ENCODE peak calls at places on chromosomes 16 and 17, in six cellular contexts. K, G, I, L, Y and C are unnamed samples.

GRCh38 chr17:22102177-22102576 is 409.9 kb downstream of the KCNJ18 start:
- DNase-seq in I (no peak), G (no peak), L (no peak), Y (no peak), K (no peak), C (no peak)

GRCh38 chr16:19559242-19559910 is 3.9 kb downstream of the VPS35L start:
- DNase-seq in K (peak; percentile 67), L (peak; percentile 39), I (peak; percentile 59), G (peak; percentile 67), Y (peak; percentile 51), C (peak; percentile 91)

GRCh38 chr17:75996665-75997590 is 3.7 kb upstream of the CDK3 start:
- DNase-seq in L (peak; percentile 63), Y (peak; percentile 74), G (peak; percentile 32), K (no peak), I (no peak), C (peak; percentile 97)

GRCh38 chr16:67736858-67737257 is 17.7 kb upstream of the GFOD2 start:
- DNase-seq in I (no peak), Y (no peak), K (no peak), L (no peak), G (no peak), C (peak; percentile 51)

GRCh38 chr17:55451203-55451641 is 29.6 kb upstream of the MMD start:
- DNase-seq in Y (peak; percentile 76), G (no peak), L (peak; percentile 74), K (peak; percentile 81), I (no peak), C (no peak)

GRCh38 chr16:69712277-69712676 is 14.1 kb downstream of the NQO1 start:
- DNase-seq in L (no peak), I (no peak), Y (no peak), G (no peak), K (no peak), C (no peak)

GRCh38 chr17:6108987-6109386 is 38.8 kb downstream of the WSCD1 start:
- DNase-seq in I (no peak), K (no peak), G (no peak), L (no peak), Y (no peak), C (no peak)

GRCh38 chr17:57485566-57485865 is 229.2 kb downstream of the MSI2 start:
- DNase-seq in G (no peak), K (no peak), L (peak; percentile 61), I (no peak), Y (peak; percentile 67), C (no peak)

GRCh38 chr16:1094601-1095449 is 1.2 kb downstream of the C1QTNF8 start:
- DNase-seq in L (no peak), Y (no peak), G (no peak), K (no peak), I (no peak), C (no peak)

GRCh38 chr17:42291136-42291535 is 2.8 kb downstream of the STAT5A start:
- DNase-seq in L (no peak), G (no peak), K (no peak), Y (no peak), I (no peak), C (no peak)

GRCh38 chr17:4204676-4205075 is 59.1 kb downstream of the ANKFY1 start:
- DNase-seq in G (no peak), Y (peak; percentile 96), I (no peak), L (peak; percentile 96), K (no peak), C (peak; percentile 89)

GRCh38 chr16:79980650-79981521 is 380.3 kb upstream of the MAF start:
- DNase-seq in L (peak; percentile 4), Y (peak; percentile 11), G (no peak), I (peak; percentile 30), K (no peak), C (no peak)

GRCh38 chr16:20166531-20167235 is 93.0 kb upstream of the GPR139 start:
- DNase-seq in L (no peak), G (no peak), K (no peak), I (peak; percentile 31), Y (peak; percentile 7), C (no peak)

GRCh38 chr17:71247455-71248015 is 873.3 kb upstream of the SOX9 start:
- DNase-seq in I (no peak), G (no peak), K (no peak), L (no peak), Y (no peak), C (no peak)

GRCh38 chr17:78739331-78739853 is 42.7 kb downstream of the CYTH1 start:
- DNase-seq in K (no peak), I (no peak), L (no peak), Y (no peak), G (peak; percentile 84), C (no peak)

GRCh38 chr17:81420769-81421462 is 25.7 kb downstream of the BAHCC1 start:
- DNase-seq in G (no peak), L (no peak), I (no peak), Y (peak; percentile 62), K (no peak), C (peak; percentile 97)

GRCh38 chr16:57628008-57628781 is at the start of gene ADGRG1:
- DNase-seq in G (no peak), Y (peak; percentile 96), K (peak; percentile 93), I (peak; percentile 69), L (peak; percentile 94), C (peak; percentile 99)

DNA sequence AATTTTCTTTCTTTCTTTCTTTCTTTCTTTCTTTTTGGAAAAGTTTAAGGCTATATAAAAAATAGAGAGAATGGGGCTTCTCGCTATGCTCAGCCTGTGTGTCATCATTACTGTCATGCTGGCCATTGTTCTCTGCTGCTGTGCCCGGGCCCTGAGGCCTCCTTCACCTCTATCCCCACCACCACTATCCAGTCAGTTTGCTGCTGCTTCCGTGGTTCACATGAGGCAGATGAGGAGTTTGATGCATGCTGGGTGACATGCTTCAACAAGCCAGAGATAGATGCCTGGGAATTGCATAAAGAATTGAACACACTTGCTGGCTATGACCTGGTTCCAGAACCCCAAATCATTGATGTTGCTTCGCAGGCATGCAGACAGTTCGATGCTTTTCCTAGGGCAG is 36.3 kb downstream of the PITPNC1 start:
- DNase-seq in Y (no peak), G (no peak), I (no peak), K (no peak), L (no peak), C (no peak)
- H3K4me2 ChIP-seq in Y (no peak overlapping the region), G (no peak overlapping the region), I (no peak overlapping the region), K (no peak overlapping the region), L (no peak overlapping the region), C (no peak overlapping the region)

GRCh38 chr17:69474171-69474831 is 59.8 kb downstream of the MAP2K6 start:
- DNase-seq in Y (no peak), K (peak; percentile 54), G (no peak), I (peak; percentile 23), L (no peak), C (no peak)
- H3K4me2 ChIP-seq in Y (peak overlapping the region; percentile 51), K (peak overlapping the region; percentile 58), G (no peak overlapping the region), I (no peak overlapping the region), L (no peak overlapping the region), C (no peak overlapping the region)

DNA sequence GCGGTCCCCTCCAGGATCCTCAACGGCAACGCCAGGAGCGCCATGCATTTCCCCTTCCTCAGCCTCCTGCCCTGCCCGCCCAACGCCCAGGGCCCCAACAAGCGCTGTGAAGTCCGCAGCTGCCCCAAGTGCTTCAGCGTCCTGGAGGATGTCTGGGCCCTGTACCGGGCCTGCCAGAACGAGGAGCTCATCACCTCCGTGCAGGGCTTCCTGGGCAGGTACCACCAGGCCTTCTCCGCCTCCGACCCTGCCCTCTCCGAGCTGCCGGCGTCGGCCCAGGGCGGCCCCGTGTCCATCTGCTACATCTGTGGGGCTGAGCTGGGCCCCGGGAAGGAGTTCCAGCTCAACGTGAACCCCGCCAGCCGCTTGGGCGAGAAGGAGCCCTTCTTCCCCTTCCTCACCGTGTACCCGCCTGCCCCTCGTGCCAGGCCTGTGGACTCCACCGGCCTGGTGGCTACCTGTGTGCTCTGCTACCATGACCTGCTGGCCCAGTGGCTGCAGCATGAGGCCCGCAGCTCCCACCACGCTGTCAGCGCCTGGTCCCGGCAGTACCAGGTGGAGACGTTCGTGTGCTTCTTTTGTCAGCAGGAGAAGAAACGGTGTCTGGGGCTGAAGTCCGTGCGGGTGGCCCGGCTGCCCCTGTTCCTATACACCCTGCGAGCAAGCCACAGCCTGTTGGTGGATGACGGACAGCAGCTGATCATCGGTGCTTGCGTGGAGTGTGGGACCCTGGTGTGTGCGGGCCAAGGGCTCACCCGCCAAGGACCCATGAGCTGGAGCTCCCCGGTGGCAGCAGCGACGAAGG is 58.9 kb upstream of the CIBAR2 start:
- DNase-seq in G (no peak), K (no peak), I (no peak), L (no peak), Y (no peak), C (peak; percentile 85)
- H3K4me2 ChIP-seq in G (no peak overlapping the region), K (no peak overlapping the region), I (no peak overlapping the region), L (peak overlapping the region; percentile 90), Y (peak overlapping the region; percentile 92), C (peak overlapping the region; percentile 87)

DNA sequence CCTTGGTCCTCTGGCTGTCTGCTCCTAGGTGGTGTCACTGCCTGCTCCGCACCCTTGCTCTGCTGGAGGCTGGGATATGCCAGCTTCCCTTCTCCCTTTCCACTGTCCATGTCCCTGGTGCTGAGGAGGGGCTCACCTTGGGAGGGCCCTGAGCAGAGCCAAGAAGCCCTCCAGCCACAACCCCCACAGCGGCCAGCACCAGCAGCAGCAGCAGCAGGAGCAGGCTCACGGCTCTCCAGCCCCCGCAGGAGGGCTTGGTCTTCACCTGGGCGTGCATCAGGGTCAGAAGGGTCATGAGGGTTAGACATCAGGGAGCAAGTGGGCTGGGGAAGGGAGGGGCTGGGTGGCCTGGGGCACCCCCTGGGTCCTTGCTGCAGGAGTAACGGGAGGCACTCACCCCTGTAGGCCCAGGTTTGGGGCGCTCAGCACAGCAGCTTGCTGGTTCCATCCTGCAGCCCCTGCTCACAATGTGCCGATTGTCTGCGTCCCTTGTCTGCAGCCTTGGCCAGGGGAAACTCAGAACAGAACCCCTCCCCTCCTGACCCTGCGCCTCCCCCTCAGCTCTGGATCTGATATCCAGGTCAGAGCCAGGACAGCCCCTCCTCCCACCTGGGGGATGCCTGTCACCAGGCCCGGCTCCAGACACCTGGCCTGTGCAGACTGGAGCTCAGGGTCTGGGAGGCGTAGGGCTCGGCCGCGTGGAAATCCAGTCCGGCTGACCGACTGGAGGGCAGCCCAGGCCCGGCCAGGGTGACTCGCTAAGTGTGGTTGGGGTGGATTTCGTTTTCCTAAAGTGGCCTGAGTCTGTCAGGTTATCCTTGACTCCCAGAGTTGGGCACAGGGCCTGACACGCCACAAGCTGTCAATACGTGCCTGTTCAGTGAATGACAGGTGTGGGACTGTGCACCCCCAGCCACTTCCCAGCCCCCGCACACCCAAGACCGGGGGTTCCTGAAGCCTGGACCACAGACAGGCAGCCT is at the start of gene BRICD5:
- DNase-seq in K (no peak), L (no peak), G (no peak), I (no peak), Y (peak; percentile 20), C (peak; percentile 97)
- H3K4me2 ChIP-seq in K (no peak within 1 kb of the TSS), L (no peak within 1 kb of the TSS), G (peak within 1 kb of the TSS; percentile 78), I (peak within 1 kb of the TSS; percentile 11), Y (no peak within 1 kb of the TSS), C (no peak within 1 kb of the TSS)

GRCh38 chr17:50161023-50161910 is 4.5 kb upstream of the SGCA start:
- DNase-seq in K (peak; percentile 92), G (peak; percentile 93), Y (peak; percentile 82), I (peak; percentile 94), L (peak; percentile 65), C (peak; percentile 100)
- H3K4me2 ChIP-seq in K (peak overlapping the region; percentile 98), G (peak overlapping the region; percentile 90), Y (peak overlapping the region; percentile 91), I (peak overlapping the region; percentile 69), L (peak overlapping the region; percentile 90), C (peak overlapping the region; percentile 100)

DNA sequence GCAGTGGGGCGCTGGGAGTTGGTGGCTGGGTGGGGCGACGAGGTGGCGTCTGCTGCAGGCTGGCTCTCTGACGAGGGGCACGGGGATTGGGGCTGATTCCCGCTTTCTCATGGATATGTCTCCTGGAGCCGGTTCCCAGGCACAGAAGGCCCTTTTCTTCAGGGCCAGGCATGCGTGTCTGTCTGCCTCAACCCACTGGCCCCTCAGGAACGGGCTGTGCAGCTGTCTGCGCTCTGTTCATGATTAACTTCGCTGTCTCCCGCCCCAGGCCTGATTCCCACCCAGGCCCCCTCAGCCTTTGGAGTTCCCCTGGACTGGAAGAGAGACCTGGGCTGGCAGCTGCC is 53.1 kb downstream of the RAP1GAP2 start:
- DNase-seq in I (no peak), Y (no peak), L (no peak), K (no peak), G (no peak), C (no peak)
- H3K4me2 ChIP-seq in I (no peak overlapping the region), Y (no peak overlapping the region), L (no peak overlapping the region), K (peak overlapping the region; percentile 52), G (peak overlapping the region; percentile 39), C (no peak overlapping the region)